ENCODE peak calls at places on chromosome 6, in six cellular contexts. X, W, H, D, S and E are unnamed samples.
A peak's percentile ranks its signal among the peaks of the same experiment; 100 is the strongest.

GRCh38 chr6:169725270-169726048 is 1.2 kb upstream of the PHF10 start:
- DNase-seq in H (no peak), W (peak; percentile 93), X (peak; percentile 47), S (peak; percentile 69), D (peak; percentile 37), E (peak; percentile 84)

GRCh38 chr6:39452306-39452705 is 129.8 kb upstream of the KCNK16 start:
- DNase-seq in S (no peak), D (no peak), X (peak; percentile 63), H (peak; percentile 37), W (peak; percentile 64), E (peak; percentile 21)

GRCh38 chr6:33297956-33298772 is 578 bp downstream of the RGL2 start:
- DNase-seq in W (peak; percentile 80), H (no peak), X (peak; percentile 87), D (peak; percentile 44), S (peak; percentile 87), E (peak; percentile 90)

GRCh38 chr6:127866766-127867165 is 34.1 kb downstream of the THEMIS start:
- DNase-seq in S (no peak), W (no peak), X (no peak), D (no peak), H (no peak), E (no peak)

GRCh38 chr6:135922170-135922569 is 70.7 kb downstream of the PDE7B start:
- DNase-seq in S (peak; percentile 73), H (peak; percentile 98), D (peak; percentile 66), X (peak; percentile 98), W (peak; percentile 100), E (peak; percentile 98)

GRCh38 chr6:122653094-122653493 is 42.9 kb downstream of the PKIB start:
- DNase-seq in W (peak; percentile 54), D (no peak), S (no peak), H (peak; percentile 34), X (no peak), E (no peak)

GRCh38 chr6:133512410-133513016 is 271.4 kb downstream of the EYA4 start:
- DNase-seq in D (peak; percentile 62), H (peak; percentile 49), X (peak; percentile 56), W (peak; percentile 64), S (peak; percentile 23), E (peak; percentile 76)

GRCh38 chr6:169779896-169780295 is 28.5 kb downstream of the ERMARD start:
- DNase-seq in X (no peak), S (no peak), D (no peak), H (no peak), W (no peak), E (no peak)

GRCh38 chr6:71585472-71585871 is 296.9 kb downstream of the OGFRL1 start:
- DNase-seq in X (no peak), H (no peak), S (no peak), D (no peak), W (no peak), E (no peak)

GRCh38 chr6:91634791-91635190 is 1047.9 kb upstream of the MAP3K7 start:
- DNase-seq in H (no peak), X (no peak), D (peak; percentile 21), W (no peak), S (no peak), E (no peak)

GRCh38 chr6:34514112-34514511 is 42.0 kb downstream of the SPDEF start:
- DNase-seq in X (no peak), S (no peak), H (no peak), D (no peak), W (no peak), E (no peak)

GRCh38 chr6:42226251-42227143 is 8.8 kb upstream of the MRPS10 start:
- DNase-seq in D (no peak), H (no peak), S (no peak), W (peak; percentile 73), X (peak; percentile 44), E (peak; percentile 28)

GRCh38 chr6:17098007-17098406 is 3.8 kb upstream of the STMND1 start:
- DNase-seq in S (no peak), X (no peak), D (no peak), W (no peak), H (no peak), E (no peak)

GRCh38 chr6:158854214-158855101 is 35.3 kb upstream of the EZR start:
- DNase-seq in S (no peak), X (peak; percentile 32), D (no peak), W (no peak), H (no peak), E (peak; percentile 64)

GRCh38 chr6:33762713-33763112 is 16.0 kb upstream of the IP6K3 start:
- DNase-seq in W (no peak), D (no peak), S (no peak), X (peak; percentile 47), H (no peak), E (no peak)

GRCh38 chr6:131918650-131919355 is 32.4 kb downstream of the CCN2 start:
- DNase-seq in S (no peak), D (no peak), X (no peak), H (no peak), W (no peak), E (no peak)

GRCh38 chr6:16544006-16544405 is 217.3 kb downstream of the ATXN1 start:
- DNase-seq in W (peak; percentile 54), H (no peak), X (peak; percentile 85), S (peak; percentile 22), D (no peak), E (peak; percentile 84)

DNA sequence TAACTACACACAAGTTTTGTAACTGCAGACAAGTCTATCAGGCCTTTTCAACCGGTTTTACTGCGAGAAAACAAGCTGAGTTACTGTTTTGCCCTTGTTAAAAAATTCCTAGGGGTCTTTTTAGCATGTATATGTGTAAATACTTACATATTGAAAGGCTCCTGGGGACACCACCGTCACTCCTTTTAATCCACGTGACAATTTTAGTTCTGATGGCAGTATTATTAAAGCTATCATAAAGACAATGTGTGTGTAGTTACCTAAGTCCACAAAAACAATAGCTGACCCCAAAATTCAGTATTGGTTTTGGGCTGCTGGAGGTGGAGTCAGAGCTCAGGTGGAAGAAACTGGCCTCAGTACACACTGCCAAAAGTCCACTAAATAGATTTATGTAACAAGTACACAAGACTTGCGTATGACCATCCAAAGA is 41.3 kb upstream of the HFE start:
- DNase-seq in W (peak; percentile 31), D (no peak), H (no peak), X (no peak), S (no peak), E (no peak)
- H3K4me3 ChIP-seq in W (peak overlapping the region; percentile 58), D (peak overlapping the region; percentile 70), H (peak overlapping the region; percentile 44), X (peak overlapping the region; percentile 60), S (no peak overlapping the region), E (peak overlapping the region; percentile 53)

GRCh38 chr6:154960299-154960796 is 34.8 kb upstream of the TIAM2 start:
- DNase-seq in D (no peak), H (no peak), X (no peak), W (no peak), S (peak; percentile 15), E (no peak)

GRCh38 chr6:154961141-154961540 is 34.0 kb upstream of the TIAM2 start:
- DNase-seq in X (no peak), S (no peak), D (no peak), W (no peak), H (no peak), E (no peak)

GRCh38 chr6:154956771-154957522 is 38.2 kb upstream of the TIAM2 start:
- DNase-seq in W (no peak), D (no peak), H (no peak), S (no peak), X (no peak), E (no peak)

GRCh38 chr6:154958469-154958868 is 36.6 kb upstream of the TIAM2 start:
- DNase-seq in H (no peak), W (no peak), X (no peak), D (no peak), S (no peak), E (no peak)

DNA sequence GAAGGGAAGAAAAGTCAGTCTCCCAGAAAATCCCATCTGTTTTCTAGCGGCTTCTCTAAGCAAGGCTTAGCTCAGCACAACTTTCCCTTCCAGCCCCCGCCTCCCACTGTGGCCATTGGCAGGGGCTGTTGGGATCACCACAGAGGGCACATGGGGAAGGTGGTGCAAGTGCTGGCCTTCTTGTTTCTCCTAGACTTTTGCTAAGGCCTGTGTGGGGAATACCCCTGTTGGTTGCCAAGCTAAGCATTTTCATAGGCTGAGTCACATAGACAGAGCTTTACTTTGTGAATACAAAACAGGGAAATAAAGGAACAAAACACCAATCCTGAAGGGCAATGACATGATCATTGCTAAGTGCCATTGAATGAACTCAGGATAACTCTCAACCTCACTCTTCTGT is 32.4 kb upstream of the TIAM2 start:
- DNase-seq in D (no peak), W (peak; percentile 83), S (no peak), X (peak; percentile 81), H (peak; percentile 90), E (peak; percentile 72)
- H3K4me3 ChIP-seq in D (no peak overlapping the region), W (no peak overlapping the region), S (no peak overlapping the region), X (no peak overlapping the region), H (no peak overlapping the region), E (no peak overlapping the region)

DNA sequence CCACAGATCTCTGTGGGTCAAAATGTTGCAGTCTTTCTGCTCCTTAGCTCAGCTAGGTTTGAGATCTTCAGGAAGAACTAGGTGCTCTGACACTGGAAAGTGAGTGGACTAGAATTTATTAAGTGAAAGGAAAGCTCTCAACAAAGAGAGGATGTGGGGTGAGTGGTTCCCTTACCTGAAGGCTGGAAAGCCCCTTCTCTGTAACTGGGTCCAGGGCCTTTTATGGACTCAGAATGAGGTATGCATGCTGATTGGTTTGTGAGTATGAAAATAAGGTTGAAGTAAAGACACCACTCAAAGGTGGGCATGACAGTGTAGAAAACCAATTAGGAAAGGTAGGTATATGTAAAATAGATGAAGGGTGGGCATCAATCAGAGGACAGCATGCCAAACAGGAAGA is 485.5 kb downstream of the CD109 start:
- DNase-seq in H (no peak), W (no peak), D (no peak), X (no peak), S (no peak), E (no peak)
- H3K4me3 ChIP-seq in H (no peak overlapping the region), W (no peak overlapping the region), D (no peak overlapping the region), X (no peak overlapping the region), S (no peak overlapping the region), E (no peak overlapping the region)

GRCh38 chr6:129709451-129709908 is 497 bp downstream of the ARHGAP18 start:
- DNase-seq in H (peak; percentile 62), D (no peak), X (peak; percentile 84), S (peak; percentile 23), W (peak; percentile 55), E (peak; percentile 83)

GRCh38 chr6:129709909-129710721 is at the start of gene ARHGAP18:
- DNase-seq in S (peak; percentile 85), X (peak; percentile 91), H (peak; percentile 75), D (peak; percentile 87), W (peak; percentile 91), E (peak; percentile 92)

GRCh38 chr6:129707882-129708495 is 2.0 kb downstream of the ARHGAP18 start:
- DNase-seq in S (no peak), H (no peak), D (no peak), W (no peak), X (no peak), E (no peak)

GRCh38 chr6:129707028-129707427 is 2.9 kb downstream of the ARHGAP18 start:
- DNase-seq in X (no peak), D (no peak), S (no peak), W (no peak), H (no peak), E (no peak)

DNA sequence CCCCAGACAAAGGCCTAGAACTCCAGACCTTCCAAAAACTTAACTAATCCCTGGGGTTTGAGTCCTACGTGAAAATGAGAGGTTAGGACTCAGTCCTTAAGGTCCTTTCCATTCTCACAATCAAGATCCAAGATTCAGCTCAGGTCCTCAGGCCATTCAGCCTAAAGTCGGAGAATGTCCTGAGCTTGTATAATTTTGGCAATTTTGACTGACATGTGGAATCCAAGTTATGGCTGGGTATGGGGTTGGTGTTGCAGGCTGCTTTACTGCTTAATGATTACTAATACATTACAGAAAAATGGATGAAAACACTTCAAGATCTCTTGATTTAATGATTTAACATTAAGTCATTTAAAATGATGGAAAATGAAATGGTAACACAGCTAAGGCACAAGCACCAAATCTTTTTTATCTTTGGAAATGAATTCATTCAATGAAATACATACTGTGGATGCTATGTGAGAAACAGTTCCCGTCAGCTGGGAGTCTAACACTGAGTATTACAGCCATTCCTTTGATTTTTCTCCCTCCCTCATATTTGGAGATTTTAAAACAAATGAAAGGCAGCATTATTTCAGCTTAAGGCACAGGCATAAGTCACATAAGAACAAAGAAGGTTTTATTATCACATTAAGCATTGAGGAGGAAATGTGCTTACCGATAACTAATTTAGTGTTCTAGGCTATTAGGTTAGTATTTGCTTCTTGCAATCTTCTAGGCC is 1.3 kb downstream of the ARHGAP18 start:
- DNase-seq in X (no peak), H (no peak), D (no peak), W (no peak), S (no peak), E (no peak)
- H3K4me3 ChIP-seq in X (peak overlapping the region; percentile 78), H (peak overlapping the region; percentile 70), D (no peak overlapping the region), W (peak overlapping the region; percentile 83), S (peak overlapping the region; percentile 41), E (peak overlapping the region; percentile 80)